ENCODE peak calls at places on chromosomes 6 and 20, in five cellular contexts. K, C, P, D and V are unnamed samples.

GRCh38 chr6:40928302-40928701 is 110.7 kb downstream of the UNC5CL start:
- DNase-seq in K (no peak), C (no peak), P (no peak), D (no peak), V (no peak)

GRCh38 chr20:43536817-43537440 is 21.9 kb upstream of the SGK2 start:
- DNase-seq in K (no peak), C (no peak), P (no peak), D (peak; percentile 17), V (peak; percentile 59)

GRCh38 chr6:121600389-121601233 is 165.2 kb downstream of the GJA1 start:
- DNase-seq in K (no peak), C (no peak), P (no peak), D (no peak), V (no peak)

GRCh38 chr6:124968401-124968800 is 6.2 kb downstream of the RNF217 start:
- DNase-seq in K (no peak), C (no peak), P (peak; percentile 19), D (peak; percentile 17), V (no peak)

GRCh38 chr20:17024513-17025105 is 202.2 kb upstream of the PCSK2 start:
- DNase-seq in K (no peak), C (no peak), P (no peak), D (peak; percentile 64), V (no peak)

GRCh38 chr6:90096818-90097217 is 199.8 kb downstream of the BACH2 start:
- DNase-seq in K (no peak), C (no peak), P (no peak), D (no peak), V (no peak)

GRCh38 chr6:146364816-146365594 is 178.6 kb upstream of the RAB32 start:
- DNase-seq in K (no peak), C (no peak), P (no peak), D (no peak), V (no peak)

GRCh38 chr6:140050232-140050995 is 676.0 kb upstream of the CITED2 start:
- DNase-seq in K (no peak), C (no peak), P (no peak), D (peak; percentile 21), V (no peak)

GRCh38 chr20:23116301-23117089 is 30.4 kb upstream of the CD93 start:
- DNase-seq in K (no peak), C (no peak), P (peak; percentile 27), D (no peak), V (no peak)

GRCh38 chr6:53347921-53348435 is 772 bp downstream of the ELOVL5 start:
- DNase-seq in K (peak; percentile 61), C (peak; percentile 60), P (peak; percentile 78), D (peak; percentile 71), V (peak; percentile 72)

GRCh38 chr6:15861486-15861885 is 198.7 kb upstream of the DTNBP1 start:
- DNase-seq in K (no peak), C (no peak), P (no peak), D (no peak), V (no peak)

GRCh38 chr6:138719011-138719635 is 54.4 kb upstream of the CCDC28A start:
- DNase-seq in K (no peak), C (no peak), P (no peak), D (no peak), V (no peak)

GRCh38 chr6:116004841-116005507 is 55.7 kb downstream of the FRK start:
- DNase-seq in K (no peak), C (no peak), P (peak; percentile 59), D (no peak), V (no peak)

GRCh38 chr6:43887340-43887858 is 117.4 kb downstream of the VEGFA start:
- DNase-seq in K (no peak), C (no peak), P (no peak), D (no peak), V (peak; percentile 16)

DNA sequence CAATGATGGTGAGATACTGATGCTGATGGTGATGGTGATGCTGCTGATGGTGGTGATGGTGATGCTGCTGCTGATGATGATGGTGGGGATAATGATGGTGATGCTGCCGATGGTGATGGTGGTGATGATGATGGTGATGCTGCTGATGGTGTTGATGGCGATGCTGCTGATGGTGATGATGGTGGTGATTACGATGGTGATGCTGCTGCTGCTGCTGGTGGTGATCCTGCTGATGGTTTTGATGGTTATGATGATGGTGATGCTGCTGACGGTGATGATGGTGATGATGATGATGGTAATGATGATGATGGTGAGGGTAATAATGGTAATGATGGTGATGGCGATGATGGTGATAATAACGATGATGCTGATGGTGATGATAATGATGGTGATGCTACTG is 50.0 kb downstream of the ARHGAP40 start:
- DNase-seq in K (no peak), C (no peak), P (no peak), D (no peak), V (no peak)
- H3K4me1 ChIP-seq in K (no peaks in the 10 kb centered on the region), C (peaks cover 2% of the 10 kb centered on the region), P (no peaks in the 10 kb centered on the region), D (peaks cover 2% of the 10 kb centered on the region), V (no peaks in the 10 kb centered on the region)

DNA sequence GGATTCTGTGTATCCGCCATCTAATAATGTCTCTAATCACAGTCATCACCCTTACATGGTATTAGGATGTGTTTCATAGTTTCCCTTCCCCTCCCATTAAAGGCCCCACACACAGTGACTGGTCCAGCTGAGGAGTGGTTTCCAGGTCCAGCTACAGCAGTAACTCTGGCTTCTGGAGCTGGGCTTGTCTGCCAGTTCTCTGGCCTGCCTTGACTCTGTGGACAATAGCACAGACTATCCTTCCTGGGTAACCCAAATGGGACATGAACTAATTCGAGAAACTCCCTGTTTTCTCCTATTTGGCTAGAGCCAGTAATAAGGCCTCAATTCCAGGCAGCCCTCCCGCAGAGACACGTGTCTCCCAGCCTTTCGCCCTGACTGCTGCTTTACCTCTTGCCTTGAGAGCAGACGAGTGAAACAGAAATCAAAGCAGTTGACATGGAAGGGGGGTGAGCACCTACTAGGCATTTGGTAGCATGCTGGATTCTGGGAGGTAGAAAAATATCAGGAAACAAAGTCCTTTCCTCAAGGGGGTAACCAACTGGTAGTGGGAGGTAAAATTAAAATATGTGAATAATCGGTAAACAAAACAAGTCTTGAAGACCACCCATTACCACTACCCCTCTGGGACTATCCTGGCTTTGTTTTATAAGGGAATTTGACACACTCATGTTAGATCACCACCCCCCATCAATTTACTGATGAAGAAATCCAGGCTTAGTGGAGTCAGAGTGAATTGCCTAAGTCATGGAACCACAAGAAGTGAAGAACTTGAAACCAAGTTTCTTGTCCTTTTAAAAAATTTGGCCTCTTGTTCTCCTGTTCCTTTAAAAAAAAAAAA is 1.2 kb downstream of the TRAF3IP2 start:
- DNase-seq in K (peak; percentile 56), C (no peak), P (peak; percentile 45), D (peak; percentile 57), V (peak; percentile 84)
- H3K4me1 ChIP-seq in K (peaks cover 35% of the 10 kb centered on the region), C (peaks cover 14% of the 10 kb centered on the region), P (peaks cover 46% of the 10 kb centered on the region), D (peaks cover 44% of the 10 kb centered on the region), V (peaks cover 27% of the 10 kb centered on the region)

DNA sequence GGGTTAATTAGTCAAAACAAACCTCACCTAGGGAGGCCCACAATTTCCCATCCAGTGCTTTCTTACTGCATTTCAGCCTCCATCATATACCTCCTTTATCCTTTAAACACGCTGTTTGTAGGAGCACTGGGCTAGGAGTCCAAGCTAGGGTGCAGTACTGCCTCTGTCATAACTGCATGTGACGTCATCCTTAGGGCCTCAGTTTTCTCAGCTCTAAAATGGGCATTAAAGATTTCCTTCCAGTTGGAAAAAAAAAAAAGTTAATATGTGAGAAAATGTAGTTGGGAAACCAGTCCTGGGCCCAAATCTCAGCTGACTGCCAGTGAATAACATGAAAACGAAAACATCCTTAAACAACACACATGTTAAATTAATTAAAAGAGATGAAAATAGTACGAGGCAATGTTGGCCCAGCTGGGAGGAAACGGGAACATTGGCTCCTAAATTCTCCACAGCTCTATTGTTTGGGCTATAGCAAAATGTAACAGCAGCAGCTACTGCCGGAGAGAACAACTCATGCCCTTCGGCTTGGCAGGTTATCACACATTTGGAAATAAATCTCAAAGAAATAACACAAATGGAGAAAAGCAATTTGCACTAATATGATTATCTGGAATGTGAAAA is 79.9 kb upstream of the CCDC167 start:
- DNase-seq in K (no peak), C (no peak), P (no peak), D (no peak), V (no peak)
- H3K4me1 ChIP-seq in K (no peaks in the 10 kb centered on the region), C (no peaks in the 10 kb centered on the region), P (peaks cover 7% of the 10 kb centered on the region), D (peaks cover 14% of the 10 kb centered on the region), V (no peaks in the 10 kb centered on the region)

GRCh38 chr20:35739294-35740163 is 2.5 kb downstream of the RBM39 start:
- DNase-seq in K (no peak), C (no peak), P (no peak), D (peak; percentile 28), V (no peak)
- H3K4me1 ChIP-seq in K (peaks cover 26% of the 10 kb centered on the region), C (peaks cover 72% of the 10 kb centered on the region), P (peaks cover 26% of the 10 kb centered on the region), D (peaks cover 17% of the 10 kb centered on the region), V (peaks cover 28% of the 10 kb centered on the region)

GRCh38 chr6:71289039-71289801 is 609 bp downstream of the OGFRL1 start:
- DNase-seq in K (peak; percentile 20), C (peak; percentile 4), P (peak; percentile 55), D (peak; percentile 61), V (peak; percentile 43)

GRCh38 chr6:71289802-71290175 is 1.2 kb downstream of the OGFRL1 start:
- DNase-seq in K (no peak), C (no peak), P (no peak), D (no peak), V (no peak)

GRCh38 chr6:71288228-71289038 is at the start of gene OGFRL1:
- DNase-seq in K (peak; percentile 78), C (peak; percentile 69), P (peak; percentile 86), D (peak; percentile 72), V (peak; percentile 74)

GRCh38 chr6:71287038-71287437 is 1.6 kb upstream of the OGFRL1 start:
- DNase-seq in K (peak; percentile 13), C (no peak), P (no peak), D (no peak), V (peak; percentile 64)

GRCh38 chr6:71287926-71288227 is 734 bp upstream of the OGFRL1 start:
- DNase-seq in K (no peak), C (no peak), P (no peak), D (no peak), V (no peak)
- H3K4me1 ChIP-seq in K (no peaks in the 10 kb centered on the region), C (peaks cover 14% of the 10 kb centered on the region), P (peaks cover 3% of the 10 kb centered on the region), D (peaks cover 13% of the 10 kb centered on the region), V (peaks cover 7% of the 10 kb centered on the region)